ENCODE peak calls at places on chromosomes 6 and 20, in six cellular contexts. W is SK-N-SH, G is K562, Y is GM12878, R is HepG2, V is H1. A is an unnamed sample.

GRCh38 chr20:63846128-63846771 is 15.0 kb upstream of the ABHD16B start:
- DNase-seq in W (peak; percentile 70), G (peak; percentile 90), Y (no peak), R (peak; percentile 75), V (peak; percentile 80), A (no peak)

GRCh38 chr6:169269180-169270076 is 15.8 kb upstream of the THBS2 start:
- DNase-seq in W (no peak), G (no peak), Y (no peak), R (no peak), V (no peak), A (no peak)

GRCh38 chr6:56938634-56939294 is 16.1 kb upstream of the BEND6 start:
- DNase-seq in W (no peak), G (peak; percentile 27), Y (no peak), R (peak; percentile 13), V (no peak), A (no peak)

GRCh38 chr6:52454556-52454955 is 34.4 kb downstream of the EFHC1 start:
- DNase-seq in W (no peak), G (no peak), Y (no peak), R (peak; percentile 6), V (no peak), A (no peak)

GRCh38 chr6:132587462-132587861 is 2.1 kb downstream of the TAAR5 start:
- DNase-seq in W (no peak), G (no peak), Y (no peak), R (no peak), V (no peak), A (peak; percentile 58)

GRCh38 chr6:105646391-105646867 is 243.5 kb upstream of the PREP start:
- DNase-seq in W (no peak), G (no peak), Y (peak; percentile 100), R (no peak), V (no peak), A (no peak)

GRCh38 chr20:35768731-35769664 is 2.8 kb upstream of the PHF20 start:
- DNase-seq in W (peak; percentile 34), G (peak; percentile 69), Y (peak; percentile 43), R (peak; percentile 82), V (peak; percentile 76), A (peak; percentile 78)

GRCh38 chr6:45450132-45450531 is 72.4 kb upstream of the SUPT3H start:
- DNase-seq in W (no peak), G (no peak), Y (no peak), R (no peak), V (no peak), A (no peak)

GRCh38 chr6:53894086-53894485 is 99.3 kb downstream of the LRRC1 start:
- DNase-seq in W (no peak), G (peak; percentile 1), Y (no peak), R (no peak), V (no peak), A (peak; percentile 4)

GRCh38 chr20:62945771-62946339 is 6.7 kb upstream of the SLC17A9 start:
- DNase-seq in W (no peak), G (no peak), Y (no peak), R (no peak), V (no peak), A (no peak)

GRCh38 chr6:135094403-135094821 is 39.8 kb upstream of the HBS1L start:
- DNase-seq in W (no peak), G (no peak), Y (no peak), R (no peak), V (no peak), A (peak; percentile 27)

DNA sequence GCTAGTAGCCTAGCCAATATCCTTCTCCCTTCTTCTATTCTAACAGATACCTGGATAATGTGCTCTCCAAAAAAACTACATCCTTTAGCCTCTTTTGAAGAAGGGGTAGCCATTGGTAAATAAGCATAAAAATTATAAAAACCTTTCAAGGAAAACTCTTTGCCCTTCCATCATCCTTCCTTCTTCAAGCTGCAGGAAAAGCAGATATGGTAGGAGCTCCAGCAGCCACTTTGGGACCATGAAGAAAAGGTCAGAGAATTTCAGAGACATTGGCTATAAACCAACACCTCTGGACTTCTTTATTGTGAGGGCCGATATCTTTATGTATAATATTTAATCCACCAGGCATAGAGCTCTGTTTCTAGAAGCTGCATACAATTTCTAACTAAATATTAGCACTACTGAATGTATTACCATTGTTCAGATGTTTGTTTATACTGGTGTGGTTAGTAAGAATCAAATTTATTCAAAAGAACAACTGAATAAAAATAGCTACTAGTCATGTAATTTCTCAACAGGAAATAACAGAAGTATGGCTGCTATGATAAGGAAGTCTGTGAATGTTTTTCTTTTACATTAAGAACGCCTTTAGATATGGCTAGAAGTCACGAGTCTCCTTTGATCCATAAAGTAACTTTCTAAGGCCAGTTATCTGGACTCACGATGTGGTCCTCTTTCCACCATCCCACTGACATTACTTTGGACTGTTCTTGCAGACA is 32.2 kb downstream of the MYLK4 start:
- DNase-seq in W (no peak), G (no peak), Y (no peak), R (no peak), V (no peak), A (no peak)
- TF ChIP-seq GABPA in W (no peak), G (no peak), Y (no peak), R (no peak), V (no peak), A (no peak)

GRCh38 chr6:101761124-101761601 is 367.7 kb downstream of the GRIK2 start:
- DNase-seq in W (no peak), G (no peak), Y (no peak), R (no peak), V (no peak), A (peak; percentile 69)
- TF ChIP-seq GABPA in W (no peak), G (no peak), Y (no peak), R (no peak), V (no peak), A (no peak)

GRCh38 chr20:33882018-33882417 is 70.9 kb downstream of the CHMP4B start:
- DNase-seq in W (no peak), G (no peak), Y (no peak), R (no peak), V (no peak), A (no peak)

GRCh38 chr20:33880396-33880795 is 69.2 kb downstream of the CHMP4B start:
- DNase-seq in W (no peak), G (no peak), Y (no peak), R (no peak), V (no peak), A (no peak)

GRCh38 chr20:33882481-33882880 is 71.3 kb downstream of the CHMP4B start:
- DNase-seq in W (no peak), G (no peak), Y (no peak), R (no peak), V (no peak), A (no peak)

GRCh38 chr20:33884633-33885032 is 73.5 kb downstream of the CHMP4B start:
- DNase-seq in W (no peak), G (no peak), Y (no peak), R (no peak), V (no peak), A (no peak)

DNA sequence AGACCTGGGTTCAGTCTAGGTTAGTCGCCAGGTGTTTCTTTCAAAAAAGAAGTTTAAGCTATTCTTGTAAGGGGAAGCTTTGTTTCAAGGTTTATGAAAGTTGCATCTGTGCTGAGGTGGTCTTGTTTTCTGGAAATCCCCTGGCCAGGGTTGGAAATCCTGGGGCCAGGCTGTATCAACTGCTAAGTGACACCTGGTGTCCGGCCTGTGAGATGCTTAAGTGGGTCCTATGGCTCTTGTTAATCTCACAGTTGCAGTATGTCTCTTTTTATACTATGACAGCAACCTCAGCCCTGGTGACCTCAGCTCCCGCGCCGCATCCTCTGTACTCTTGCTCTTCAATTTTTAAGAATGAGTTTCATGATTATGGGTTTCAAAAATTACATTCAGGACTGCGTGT is 72.0 kb downstream of the CHMP4B start:
- DNase-seq in W (no peak), G (no peak), Y (peak; percentile 73), R (no peak), V (no peak), A (no peak)
- TF ChIP-seq GABPA in W (no peak), G (no peak), Y (peak; percentile 30), R (no peak), V (no peak), A (no peak)

DNA sequence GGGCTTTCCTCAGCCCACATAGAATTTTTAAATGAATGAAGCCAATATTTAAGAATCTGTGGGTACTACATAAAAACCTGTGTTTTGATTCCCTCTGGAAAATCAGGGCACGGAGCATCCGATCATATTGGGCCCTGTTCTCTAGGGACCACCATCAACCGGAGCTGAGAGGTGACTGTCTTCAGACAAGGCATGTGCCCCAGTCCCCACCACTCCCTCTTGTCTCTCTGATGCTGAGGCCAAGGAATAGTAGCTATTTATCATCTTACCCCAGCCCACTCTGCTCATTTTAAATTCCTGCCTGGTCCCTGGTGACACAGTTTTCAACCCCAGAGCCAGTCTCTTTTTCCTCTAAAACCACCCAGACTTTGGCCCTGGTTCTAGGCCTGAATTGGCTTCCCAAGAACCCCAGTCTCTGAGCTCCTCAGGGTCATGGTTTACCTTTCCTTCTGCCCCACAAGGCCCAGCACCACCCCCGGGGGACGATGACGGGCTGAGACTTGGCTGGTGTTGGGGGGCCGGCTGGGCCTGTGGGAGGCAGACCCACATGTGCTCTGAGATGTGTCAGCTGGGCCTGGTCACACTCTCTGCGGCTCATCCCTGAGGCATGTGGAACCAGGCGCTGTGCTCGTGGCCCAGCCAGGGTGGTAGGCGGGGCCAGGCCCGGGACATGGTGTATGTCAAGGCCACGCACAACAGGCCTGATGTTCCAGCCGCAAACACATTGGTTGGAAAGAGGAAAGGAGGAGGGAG is 114.4 kb downstream of the CEBPB start:
- DNase-seq in W (peak; percentile 67), G (no peak), Y (no peak), R (peak; percentile 92), V (no peak), A (no peak)
- TF ChIP-seq GABPA in W (no peak), G (no peak), Y (no peak), R (no peak), V (no peak), A (no peak)